ENCODE peak calls at places on chromosomes 7 and 10, in eight cellular contexts. S is hypothalamus, I is thoracic aorta, H is MCF 10A, W is EH, V is brain pericyte, P is DMS79 treated with DMSO at 0.1 percent for 48 hours, G is SHP77 treated with DMSO at 0.1 percent for 48 hours. M is an unnamed sample.

GRCh38 chr10:93074137-93074596 is 474 bp downstream of the CYP26A1 start:
- DNase-seq in S (no peak), H (no peak), P (no peak), G (no peak), V (no peak), W (peak; percentile 35), I (no peak), M (peak; percentile 42)

GRCh38 chr10:126519188-126519587 is 130.9 kb upstream of the ADAM12 start:
- DNase-seq in W (no peak), P (no peak), S (no peak), I (no peak), G (no peak), H (no peak), V (no peak), M (no peak)

GRCh38 chr7:4191046-4191445 is 491.0 kb upstream of the FOXK1 start:
- DNase-seq in V (no peak), S (no peak), W (no peak), H (no peak), G (no peak), I (no peak), P (no peak), M (no peak)

GRCh38 chr7:17448479-17449423 is 150.3 kb downstream of the AHR start:
- DNase-seq in W (peak; percentile 70), G (no peak), P (no peak), V (no peak), S (no peak), I (no peak), H (no peak), M (peak; percentile 11)

GRCh38 chr7:90409667-90410066 is 6.4 kb downstream of the CLDN12 start:
- DNase-seq in S (no peak), P (no peak), G (no peak), I (no peak), W (no peak), V (no peak), H (no peak), M (no peak)

GRCh38 chr10:52314007-52314821 is at the start of gene DKK1:
- DNase-seq in P (no peak), V (no peak), H (peak; percentile 87), G (peak; percentile 13), S (peak; percentile 55), I (no peak), W (peak; percentile 85), M (peak; percentile 88)

GRCh38 chr10:24448351-24449009 is 239.5 kb downstream of the KIAA1217 start:
- DNase-seq in S (no peak), P (no peak), I (no peak), H (no peak), G (no peak), W (peak; percentile 67), V (no peak), M (no peak)

GRCh38 chr7:134089446-134089845 is 37.7 kb upstream of the LRGUK start:
- DNase-seq in V (no peak), S (no peak), W (no peak), P (no peak), I (no peak), G (no peak), H (peak; percentile 24), M (no peak)

GRCh38 chr7:5354460-5355279 is 69.0 kb downstream of the TNRC18 start:
- DNase-seq in P (peak; percentile 2), V (no peak), G (no peak), H (no peak), W (peak; percentile 43), S (peak; percentile 27), I (no peak), M (no peak)

GRCh38 chr7:155483868-155484325 is 26.0 kb downstream of the EN2 start:
- DNase-seq in G (no peak), I (no peak), S (no peak), H (peak; percentile 60), W (peak; percentile 11), P (peak; percentile 34), V (no peak), M (no peak)

GRCh38 chr7:113414636-113415035 is 296.3 kb upstream of the SMIM30 start:
- DNase-seq in G (no peak), H (no peak), V (no peak), W (no peak), I (no peak), P (no peak), S (no peak), M (no peak)

GRCh38 chr10:103448751-103449150 is 3.4 kb downstream of the CALHM2 start:
- DNase-seq in V (peak; percentile 49), P (no peak), W (peak; percentile 90), G (no peak), I (no peak), S (no peak), H (peak; percentile 75), M (no peak)

GRCh38 chr10:66378117-66378876 is 547.5 kb upstream of the LRRTM3 start:
- DNase-seq in G (no peak), I (no peak), W (no peak), P (no peak), S (no peak), V (no peak), H (peak; percentile 52), M (no peak)

GRCh38 chr7:7681191-7681935 is 37.0 kb downstream of the RPA3 start:
- DNase-seq in S (peak; percentile 21), H (peak; percentile 77), G (peak; percentile 69), W (peak; percentile 62), V (peak; percentile 43), P (peak; percentile 93), I (no peak), M (no peak)

GRCh38 chr10:121167534-121168243 is 316.5 kb downstream of the WDR11 start:
- DNase-seq in P (no peak), S (no peak), I (no peak), V (no peak), H (no peak), G (no peak), W (no peak), M (no peak)

GRCh38 chr10:69499726-69500689 is 48.7 kb downstream of the TSPAN15 start:
- DNase-seq in I (no peak), V (no peak), G (no peak), S (no peak), W (no peak), P (no peak), H (no peak), M (no peak)

GRCh38 chr10:44172883-44173557 is 211.9 kb downstream of the CXCL12 start:
- DNase-seq in H (no peak), P (no peak), I (no peak), S (no peak), V (no peak), G (no peak), W (peak; percentile 5), M (no peak)

GRCh38 chr7:47458057-47458456 is 123.9 kb downstream of the TNS3 start:
- DNase-seq in P (no peak), G (no peak), I (peak; percentile 42), S (no peak), V (no peak), H (peak; percentile 78), W (peak; percentile 93), M (no peak)

GRCh38 chr7:121288894-121289293 is 39.9 kb upstream of the WNT16 start:
- DNase-seq in I (no peak), W (peak; percentile 76), G (no peak), P (no peak), V (peak; percentile 68), H (peak; percentile 37), S (no peak), M (no peak)

GRCh38 chr10:72092171-72092924 is 4.0 kb upstream of the SPOCK2 start:
- DNase-seq in P (no peak), V (no peak), W (no peak), G (no peak), I (no peak), S (no peak), H (no peak), M (no peak)

GRCh38 chr10:71838264-71839211 is 12.5 kb downstream of the PSAP start:
- DNase-seq in W (peak; percentile 79), V (no peak), I (no peak), P (peak; percentile 32), G (no peak), S (no peak), H (peak; percentile 46), M (peak; percentile 53)

GRCh38 chr7:155141562-155141961 is 71.4 kb downstream of the HTR5A start:
- DNase-seq in P (no peak), V (no peak), S (no peak), W (no peak), H (no peak), I (no peak), G (no peak), M (no peak)

GRCh38 chr10:78528749-78529204 is 495.1 kb downstream of the RPS24 start:
- DNase-seq in W (no peak), P (peak; percentile 62), H (no peak), G (peak; percentile 77), I (no peak), V (no peak), S (no peak), M (no peak)

GRCh38 chr7:39952791-39953190 is 2.7 kb downstream of the CDK13 start:
- DNase-seq in G (no peak), V (no peak), S (no peak), I (no peak), H (peak; percentile 14), W (peak; percentile 19), P (no peak), M (no peak)

GRCh38 chr10:72981882-72982529 is 27.4 kb upstream of the PLA2G12B start:
- DNase-seq in I (no peak), P (no peak), W (peak; percentile 30), H (peak; percentile 34), S (no peak), V (no peak), G (no peak), M (no peak)

GRCh38 chr10:75450062-75450429 is 18.6 kb downstream of the LRMDA start:
- DNase-seq in G (no peak), H (no peak), V (no peak), P (no peak), W (no peak), S (no peak), I (no peak), M (no peak)

GRCh38 chr10:68156373-68157185 is 47.3 kb downstream of the MYPN start:
- DNase-seq in P (peak; percentile 0), W (peak; percentile 78), G (no peak), S (peak; percentile 26), I (peak; percentile 13), H (peak; percentile 80), V (no peak), M (peak; percentile 54)

GRCh38 chr7:16494955-16495719 is 29.6 kb upstream of the SOSTDC1 start:
- DNase-seq in V (no peak), S (no peak), W (no peak), P (no peak), G (peak; percentile 40), I (no peak), H (no peak), M (no peak)

GRCh38 chr10:99084161-99084560 is 151.5 kb downstream of the HPSE2 start:
- DNase-seq in H (no peak), S (no peak), P (no peak), G (no peak), I (no peak), W (no peak), V (no peak), M (no peak)

M was measured in SJSA1.